ENCODE peak calls at places on chromosomes 13 and 19, in five cellular contexts. S, P, F, M and X are unnamed samples.

GRCh38 chr13:114053026-114053425 is 79.2 kb upstream of the C13orf46 start:
- DNase-seq in P (no peak), F (no peak), S (no peak), M (no peak), X (no peak)

GRCh38 chr13:94950303-94950702 is 238.0 kb upstream of the SOX21 start:
- DNase-seq in M (no peak), P (no peak), F (peak), S (no peak), X (no peak)

GRCh38 chr13:74206855-74207254 is 72.7 kb upstream of the KLF12 start:
- DNase-seq in P (no peak), S (no peak), M (no peak), F (no peak), X (no peak)

GRCh38 chr19:11338164-11338563 is 1.3 kb downstream of the RAB3D start:
- DNase-seq in S (no peak), P (no peak), F (no peak), M (no peak), X (no peak)

GRCh38 chr19:28027116-28027515 is 1185.8 kb downstream of the UQCRFS1 start:
- DNase-seq in S (no peak), P (no peak), F (no peak), M (no peak), X (no peak)

GRCh38 chr19:52778811-52779210 is 7.8 kb downstream of the ZNF600 start:
- DNase-seq in P (no peak), S (peak), M (no peak), F (no peak), X (no peak)

GRCh38 chr13:26197298-26197697 is 24.8 kb downstream of the RNF6 start:
- DNase-seq in P (no peak), M (no peak), S (no peak), F (no peak), X (no peak)

GRCh38 chr19:50173144-50173543 is 10.1 kb upstream of the IZUMO2 start:
- DNase-seq in S (no peak), P (no peak), F (no peak), M (peak), X (no peak)

GRCh38 chr13:83182845-83183244 is 699.4 kb downstream of the SLITRK1 start:
- DNase-seq in M (no peak), F (no peak), S (no peak), P (no peak), X (no peak)